ENCODE peak calls at places on chromosomes 1 and 21, in five cellular contexts. X, L, G, E and H are unnamed samples.

GRCh38 chr1:102790997-102791396 is 317.3 kb downstream of the COL11A1 start:
- DNase-seq in X (no peak), L (no peak), G (no peak), E (no peak), H (no peak)

GRCh38 chr1:2948751-2949680 is 72.3 kb upstream of the ACTRT2 start:
- DNase-seq in X (no peak), L (no peak), G (no peak), E (no peak), H (no peak)

GRCh38 chr1:86849756-86850155 is 64.2 kb downstream of the SELENOF start:
- DNase-seq in X (no peak), L (no peak), G (no peak), E (no peak), H (no peak)

GRCh38 chr1:39204441-39205081 is at the start of gene MACF1:
- DNase-seq in X (peak), L (no peak), G (no peak), E (no peak), H (no peak)

GRCh38 chr1:52632732-52633290 is at the start of gene SHISAL2A:
- DNase-seq in X (no peak), L (peak), G (no peak), E (no peak), H (peak)

GRCh38 chr1:21573971-21574458 is 64.8 kb downstream of the ALPL start:
- DNase-seq in X (peak), L (no peak), G (peak), E (no peak), H (no peak)

GRCh38 chr1:248590055-248590454 is 7.4 kb downstream of the OR2T10 start:
- DNase-seq in X (no peak), L (no peak), G (no peak), E (no peak), H (no peak)

GRCh38 chr1:113783254-113784103 is 24.2 kb upstream of the PHTF1 start:
- DNase-seq in X (no peak), L (no peak), G (no peak), E (peak), H (no peak)

GRCh38 chr1:236768601-236769000 is 26.5 kb upstream of the MTR start:
- DNase-seq in X (no peak), L (no peak), G (no peak), E (no peak), H (no peak)

GRCh38 chr1:105485207-105485606 is 1571.3 kb upstream of the PRMT6 start:
- DNase-seq in X (no peak), L (no peak), G (no peak), E (no peak), H (no peak)

GRCh38 chr1:154961497-154962237 is at the start of gene PYGO2:
- DNase-seq in X (peak), L (peak), G (no peak), E (no peak), H (peak)
- TF ChIP-seq POLR2A in X (peak), L (peak), G (peak), E (peak), H (peak)

DNA sequence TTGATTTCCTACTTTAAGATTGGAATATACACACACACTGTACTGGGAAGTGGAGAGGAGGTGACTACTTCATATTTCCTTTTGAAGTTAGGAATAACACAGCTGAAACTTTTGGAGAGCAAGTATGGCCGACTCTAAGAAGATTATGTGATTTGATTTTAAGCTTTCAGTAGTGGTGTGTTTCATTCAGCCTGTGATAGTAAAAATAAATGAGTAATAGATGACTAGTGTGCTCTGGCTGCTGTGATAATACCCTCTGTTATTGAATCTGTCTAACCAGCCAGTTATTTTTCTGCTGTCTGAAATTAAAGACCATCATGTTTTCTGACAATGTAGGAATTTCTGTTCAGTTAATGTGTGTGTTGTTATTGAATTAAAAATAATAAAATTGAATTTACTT is 48.3 kb downstream of the CTTNBP2NL start:
- DNase-seq in X (no peak), L (no peak), G (no peak), E (no peak), H (no peak)
- TF ChIP-seq TAF1 in X (no peak), L (no peak), G (no peak), E (no peak), H (no peak)

DNA sequence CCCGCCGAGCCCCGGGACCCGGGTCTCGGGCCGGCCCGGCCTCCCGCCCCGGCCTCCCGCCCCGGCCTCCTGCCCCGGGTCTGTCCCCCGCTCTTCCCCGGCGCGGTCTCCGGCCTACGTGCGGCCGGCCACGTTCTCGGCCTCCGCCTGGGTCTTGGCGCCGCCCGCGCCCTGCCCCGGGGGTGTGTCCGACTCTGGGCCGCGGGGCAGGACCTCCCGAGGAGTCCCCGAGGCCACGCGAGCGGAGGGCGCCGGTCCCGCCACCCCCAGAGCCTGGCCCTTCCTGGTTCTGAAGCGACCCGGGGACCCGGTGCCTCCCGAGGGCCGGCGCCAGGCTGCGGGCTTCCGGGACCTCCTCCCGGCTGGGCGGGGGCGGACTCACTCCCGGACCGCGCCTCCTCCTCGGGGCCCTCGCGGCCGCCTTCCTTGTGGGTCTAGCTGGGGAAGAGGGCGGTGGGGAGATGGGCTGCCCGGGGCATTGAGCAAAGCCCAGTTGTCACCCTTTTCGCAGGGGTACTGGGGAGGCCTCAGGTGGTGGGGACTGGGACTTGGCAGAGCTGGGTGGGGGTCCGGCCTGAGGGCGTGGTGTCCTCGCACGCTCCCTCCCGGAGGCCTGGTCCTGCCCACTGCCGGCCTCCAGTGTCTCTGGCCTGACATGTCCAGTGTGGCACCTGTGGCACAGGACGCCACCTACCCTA is 558 bp downstream of the PFKL start:
- DNase-seq in X (peak), L (peak), G (no peak), E (no peak), H (peak)
- TF ChIP-seq POLR2A in X (peak), L (no peak), G (no peak), E (peak), H (no peak)

GRCh38 chr1:164477336-164477735 is 81.6 kb upstream of the PBX1 start:
- DNase-seq in X (no peak), L (no peak), G (no peak), E (no peak), H (no peak)

GRCh38 chr1:164472841-164473240 is 86.1 kb upstream of the PBX1 start:
- DNase-seq in X (no peak), L (no peak), G (no peak), E (no peak), H (no peak)

GRCh38 chr1:164473544-164473943 is 85.4 kb upstream of the PBX1 start:
- DNase-seq in X (no peak), L (no peak), G (no peak), E (no peak), H (no peak)

GRCh38 chr1:164479242-164479641 is 79.7 kb upstream of the PBX1 start:
- DNase-seq in X (no peak), L (no peak), G (no peak), E (no peak), H (no peak)

GRCh38 chr1:164475834-164476233 is 83.2 kb upstream of the PBX1 start:
- DNase-seq in X (no peak), L (no peak), G (no peak), E (no peak), H (no peak)
- TF ChIP-seq TAF1 in X (no peak), L (no peak), G (no peak), E (no peak), H (no peak)

GRCh38 chr1:111204211-111204883 is 3.9 kb upstream of the DENND2D start:
- DNase-seq in X (no peak), L (peak), G (no peak), E (peak), H (peak)
- TF ChIP-seq POLR2A in X (no peak), L (peak), G (no peak), E (peak), H (no peak)

GRCh38 chr1:17635811-17636210 is 96.3 kb downstream of the ARHGEF10L start:
- DNase-seq in X (no peak), L (no peak), G (no peak), E (no peak), H (no peak)

GRCh38 chr1:17635276-17635675 is 95.8 kb downstream of the ARHGEF10L start:
- DNase-seq in X (no peak), L (no peak), G (no peak), E (no peak), H (no peak)

GRCh38 chr1:17632541-17633193 is 93.2 kb downstream of the ARHGEF10L start:
- DNase-seq in X (no peak), L (no peak), G (no peak), E (no peak), H (no peak)

GRCh38 chr1:17632106-17632505 is 92.6 kb downstream of the ARHGEF10L start:
- DNase-seq in X (no peak), L (no peak), G (no peak), E (no peak), H (no peak)

DNA sequence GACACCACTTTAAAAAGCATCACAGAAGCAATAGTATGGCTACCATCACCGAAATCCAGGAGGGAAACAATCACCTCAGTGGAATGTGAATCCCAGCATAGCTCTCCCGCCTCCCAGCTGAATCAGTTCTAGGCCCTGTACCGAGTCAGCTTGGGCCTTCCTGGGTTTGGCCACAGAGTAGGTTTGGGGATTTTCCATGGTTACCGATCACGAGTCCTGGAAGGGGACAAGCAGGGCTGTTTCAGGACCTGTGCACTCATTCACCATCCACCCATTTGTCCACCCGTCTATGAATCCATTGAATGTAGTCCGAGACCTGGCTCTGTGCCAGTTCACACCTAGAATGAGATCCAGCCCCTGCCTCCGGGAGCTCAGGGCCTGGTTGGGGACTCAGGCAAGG is 94.2 kb downstream of the ARHGEF10L start:
- DNase-seq in X (peak), L (no peak), G (no peak), E (no peak), H (no peak)
- TF ChIP-seq TAF1 in X (no peak), L (no peak), G (no peak), E (no peak), H (no peak)